ENCODE peak calls at places on chromosomes 4 and X, in seven cellular contexts. U, I, K, F, W, R and N are unnamed samples.

GRCh38 chr4:88720749-88721428 is 23.3 kb upstream of the NAP1L5 start:
- DNase-seq in W (no peak), U (peak), R (no peak), I (no peak), F (no peak), K (no peak), N (no peak)

GRCh38 chr4:73894021-73894420 is 24.8 kb downstream of the CXCL1 start:
- DNase-seq in K (no peak), R (no peak), W (no peak), I (no peak), F (no peak), U (no peak), N (no peak)

GRCh38 chr4:170736710-170737109 is 647.0 kb upstream of the AADAT start:
- DNase-seq in U (no peak), I (no peak), F (peak), R (no peak), W (no peak), K (no peak), N (no peak)

GRCh38 chrX:11341274-11342256 is 48.4 kb downstream of the AMELX start:
- DNase-seq in K (no peak), W (no peak), U (peak), R (no peak), F (peak), I (no peak), N (peak)

GRCh38 chrX:71095971-71096701 is 485 bp downstream of the FOXO4 start:
- DNase-seq in R (peak), W (no peak), K (peak), F (no peak), I (no peak), U (peak), N (no peak)

GRCh38 chrX:102624105-102624504 is 24.8 kb downstream of the ARMCX5 start:
- DNase-seq in F (no peak), I (no peak), R (no peak), W (no peak), U (peak), K (no peak), N (no peak)

GRCh38 chrX:147763131-147763530 is 148.6 kb upstream of the FMR1 start:
- DNase-seq in R (no peak), U (no peak), F (no peak), K (no peak), W (no peak), I (no peak), N (no peak)

GRCh38 chrX:120251471-120252011 is 929 bp downstream of the ZBTB33 start:
- DNase-seq in R (peak), U (peak), F (peak), W (no peak), I (peak), K (peak), N (peak)

GRCh38 chr4:146222313-146222712 is 8.0 kb downstream of the REELD1 start:
- DNase-seq in R (no peak), F (peak), U (peak), W (no peak), K (no peak), I (no peak), N (peak)

GRCh38 chr4:6641971-6642320 is 1.5 kb downstream of the MRFAP1 start:
- DNase-seq in W (no peak), U (peak), I (no peak), K (peak), R (peak), F (no peak), N (peak)

GRCh38 chrX:15808254-15808653 is 18.0 kb downstream of the ZRSR2 start:
- DNase-seq in I (no peak), R (no peak), W (no peak), U (no peak), F (no peak), K (no peak), N (no peak)

GRCh38 chrX:19747672-19748610 is 139.5 kb downstream of the SH3KBP1 start:
- DNase-seq in K (no peak), W (no peak), I (peak), F (no peak), R (no peak), U (no peak), N (no peak)

GRCh38 chrX:56029188-56029587 is 203.0 kb upstream of the KLF8 start:
- DNase-seq in F (no peak), U (no peak), I (no peak), W (no peak), R (no peak), K (no peak), N (no peak)

GRCh38 chrX:9829308-9830267 is 43.4 kb downstream of the SHROOM2 start:
- DNase-seq in W (no peak), R (no peak), K (no peak), I (no peak), U (no peak), F (peak), N (peak)

GRCh38 chr4:15003891-15004700 is 1.8 kb downstream of the CPEB2 start:
- DNase-seq in K (no peak), I (peak), W (no peak), U (no peak), R (peak), F (no peak), N (no peak)

GRCh38 chr4:139922625-139923024 is 231.4 kb downstream of the MAML3 start:
- DNase-seq in K (no peak), I (no peak), W (no peak), F (peak), R (no peak), U (peak), N (peak)

GRCh38 chr4:8773124-8773931 is 98.3 kb downstream of the HMX1 start:
- DNase-seq in I (no peak), R (no peak), U (no peak), K (peak), F (no peak), W (no peak), N (no peak)

GRCh38 chrX:133435544-133436124 is 20.3 kb upstream of the GPC4 start:
- DNase-seq in W (no peak), R (peak), K (no peak), U (no peak), F (no peak), I (no peak), N (no peak)

GRCh38 chr4:95165926-95166524 is 382.7 kb downstream of the UNC5C start:
- DNase-seq in R (peak), W (peak), I (no peak), K (no peak), U (peak), F (peak), N (peak)

GRCh38 chr4:145734576-145735329 is 54.8 kb downstream of the C4orf51 start:
- DNase-seq in U (peak), K (peak), R (no peak), I (no peak), F (peak), W (no peak), N (peak)

GRCh38 chr4:7414046-7414445 is 20.7 kb downstream of the PSAPL1 start:
- DNase-seq in W (no peak), I (no peak), U (no peak), F (no peak), K (peak), R (no peak), N (no peak)

GRCh38 chrX:122625821-122626220 is 558.3 kb upstream of the GRIA3 start:
- DNase-seq in R (no peak), W (no peak), U (peak), I (no peak), K (no peak), F (peak), N (peak)

GRCh38 chr4:173556398-173557131 is 26.5 kb upstream of the HAND2 start:
- DNase-seq in W (no peak), R (no peak), U (no peak), K (no peak), F (no peak), I (no peak), N (no peak)

GRCh38 chrX:12975670-12975965 is 708 bp downstream of the TMSB4X start:
- DNase-seq in K (no peak), R (peak), U (no peak), W (no peak), I (no peak), F (no peak), N (no peak)

GRCh38 chrX:12972867-12973560 is 1.9 kb upstream of the TMSB4X start:
- DNase-seq in K (no peak), F (no peak), U (no peak), R (no peak), I (no peak), W (no peak), N (no peak)

GRCh38 chrX:12974797-12975669 is at the start of gene TMSB4X:
- DNase-seq in W (no peak), R (peak), U (peak), I (peak), F (peak), K (peak), N (peak)

GRCh38 chrX:12973561-12974216 is 1.2 kb upstream of the TMSB4X start:
- DNase-seq in R (peak), U (no peak), W (no peak), I (peak), F (no peak), K (no peak), N (no peak)

DNA sequence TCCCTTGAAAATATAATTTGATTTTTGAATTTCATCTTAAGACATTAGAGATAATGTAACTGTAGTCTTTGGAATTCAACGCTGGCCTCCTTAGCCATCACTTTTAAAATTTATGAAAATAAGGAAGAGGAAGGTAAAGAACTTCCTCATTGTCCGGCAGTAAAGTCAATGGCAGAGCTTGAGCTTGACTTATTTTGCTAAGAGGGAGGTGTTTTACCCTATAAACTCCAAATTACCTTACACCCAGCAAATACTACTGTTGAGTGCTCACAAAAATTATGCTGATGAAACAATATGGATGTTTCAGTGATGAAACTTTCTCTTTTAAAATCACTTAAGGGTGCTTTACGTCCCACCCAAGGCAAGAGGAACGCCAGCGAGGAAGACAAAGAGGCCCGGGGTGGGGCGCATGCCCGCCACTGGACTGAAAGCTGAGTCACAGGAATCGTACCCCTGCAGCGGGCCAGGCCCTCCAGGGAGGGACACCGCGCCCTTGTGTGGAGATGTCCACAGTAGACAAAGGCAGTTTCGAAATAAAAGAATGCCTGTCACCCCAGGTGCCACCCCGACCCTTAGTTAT is 603 bp upstream of the TMSB4X start:
- DNase-seq in R (peak), K (no peak), W (no peak), U (peak), F (peak), I (peak), N (peak)
- H3K4me3 ChIP-seq in R (peak), K (peak), W (peak), U (peak), F (peak), I (peak), N (peak)

GRCh38 chr4:64156253-64156652 is 253.0 kb downstream of the TECRL start:
- DNase-seq in R (no peak), F (no peak), W (no peak), U (no peak), I (no peak), K (no peak), N (no peak)

GRCh38 chr4:64157397-64157796 is 251.9 kb downstream of the TECRL start:
- DNase-seq in I (no peak), R (no peak), U (no peak), K (no peak), F (no peak), W (no peak), N (no peak)

GRCh38 chr4:64158648-64159326 is 250.5 kb downstream of the TECRL start:
- DNase-seq in R (peak), U (peak), K (no peak), W (peak), F (peak), I (no peak), N (peak)
- TF ChIP-seq CTCF in R (peak), U (peak), K (peak), W (peak), F (peak), I (peak), N (peak)

GRCh38 chr4:1721666-1722550 is 587 bp downstream of the TACC3 start:
- DNase-seq in W (no peak), R (peak), K (no peak), I (peak), F (no peak), U (no peak), N (no peak)

GRCh38 chr4:1720163-1720983 is 750 bp downstream of the TMEM129 start:
- DNase-seq in K (no peak), R (peak), F (peak), W (no peak), U (peak), I (peak), N (peak)

GRCh38 chr4:1723131-1723801 is 1.9 kb downstream of the TACC3 start:
- DNase-seq in F (no peak), R (no peak), U (no peak), K (no peak), W (no peak), I (peak), N (no peak)

GRCh38 chr4:1721003-1721665 is at the start of the genes TACC3 and TMEM129:
- DNase-seq in R (peak), I (peak), W (no peak), K (peak), F (peak), U (peak), N (peak)

DNA sequence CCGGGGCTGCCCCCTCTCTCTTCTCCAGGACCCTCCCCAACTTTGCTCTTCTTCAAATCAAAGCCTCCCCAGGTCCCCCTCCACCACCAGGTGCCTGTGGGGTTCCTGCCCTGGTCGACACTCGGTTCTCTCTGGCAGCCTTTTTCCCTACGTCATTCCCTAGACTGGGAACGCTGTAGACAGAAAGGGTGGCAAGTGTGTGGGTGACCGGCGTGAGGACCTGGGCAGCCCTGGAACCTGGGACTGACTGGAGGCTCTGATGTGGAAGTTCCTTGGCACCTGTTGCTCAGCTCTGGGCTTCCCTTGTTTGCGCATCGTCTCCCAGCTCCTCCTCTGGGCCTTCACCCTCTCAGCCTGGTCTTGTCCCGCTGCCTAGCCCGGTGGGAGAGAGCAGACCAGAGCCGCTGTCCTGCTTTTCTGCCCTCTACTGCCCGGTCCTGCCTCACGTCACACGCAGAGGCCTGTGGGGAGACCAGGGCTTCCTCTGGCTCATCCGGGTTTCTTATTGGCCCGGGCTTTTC is 1.3 kb downstream of the TACC3 start:
- DNase-seq in U (no peak), F (no peak), K (no peak), W (no peak), R (no peak), I (no peak), N (no peak)
- H3K4me3 ChIP-seq in U (peak), F (peak), K (peak), W (peak), R (peak), I (peak), N (peak)

GRCh38 chr4:2535386-2536192 is 858 bp upstream of the FAM193A start:
- DNase-seq in K (no peak), U (peak), I (peak), W (no peak), F (peak), R (peak), N (peak)
- TF ChIP-seq CTCF in K (no peak), U (no peak), I (no peak), W (no peak), F (no peak), R (peak), N (no peak)

DNA sequence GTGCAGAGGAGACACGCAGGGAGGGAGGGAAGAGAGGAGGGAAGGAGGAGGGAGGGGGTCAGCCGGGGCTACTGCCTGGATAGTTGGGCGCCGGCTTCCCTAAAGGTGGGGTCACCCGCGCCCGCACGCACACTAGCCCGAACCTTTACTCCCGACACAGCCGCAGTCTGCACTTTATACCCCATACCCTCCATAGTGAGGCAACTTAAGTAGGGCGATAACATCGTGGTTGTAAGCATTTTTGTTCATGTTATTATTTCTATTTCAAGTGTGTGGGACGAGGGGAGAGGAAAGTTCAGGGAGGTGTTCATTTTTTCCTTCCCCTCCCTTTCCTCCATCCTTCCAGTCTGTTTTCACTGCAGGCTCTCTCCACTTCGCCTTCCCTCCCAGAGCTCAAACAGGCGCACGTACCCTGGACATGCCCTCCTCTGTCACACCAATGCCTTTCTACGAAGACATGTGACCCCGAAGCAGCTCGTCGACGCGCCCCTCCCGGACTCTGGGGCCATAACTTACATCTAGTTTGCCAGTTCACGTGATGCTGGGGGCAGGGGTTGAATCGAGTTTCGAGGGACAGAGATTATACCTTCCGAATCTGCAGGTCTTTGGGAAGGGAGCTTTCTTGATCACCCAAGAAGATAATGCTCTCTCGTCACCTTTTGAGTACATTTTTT is at the start of gene PRKG2:
- DNase-seq in I (no peak), R (peak), W (no peak), K (no peak), F (peak), U (no peak), N (peak)
- H3K4me3 ChIP-seq in I (no peak), R (peak), W (peak), K (peak), F (peak), U (peak), N (peak)

DNA sequence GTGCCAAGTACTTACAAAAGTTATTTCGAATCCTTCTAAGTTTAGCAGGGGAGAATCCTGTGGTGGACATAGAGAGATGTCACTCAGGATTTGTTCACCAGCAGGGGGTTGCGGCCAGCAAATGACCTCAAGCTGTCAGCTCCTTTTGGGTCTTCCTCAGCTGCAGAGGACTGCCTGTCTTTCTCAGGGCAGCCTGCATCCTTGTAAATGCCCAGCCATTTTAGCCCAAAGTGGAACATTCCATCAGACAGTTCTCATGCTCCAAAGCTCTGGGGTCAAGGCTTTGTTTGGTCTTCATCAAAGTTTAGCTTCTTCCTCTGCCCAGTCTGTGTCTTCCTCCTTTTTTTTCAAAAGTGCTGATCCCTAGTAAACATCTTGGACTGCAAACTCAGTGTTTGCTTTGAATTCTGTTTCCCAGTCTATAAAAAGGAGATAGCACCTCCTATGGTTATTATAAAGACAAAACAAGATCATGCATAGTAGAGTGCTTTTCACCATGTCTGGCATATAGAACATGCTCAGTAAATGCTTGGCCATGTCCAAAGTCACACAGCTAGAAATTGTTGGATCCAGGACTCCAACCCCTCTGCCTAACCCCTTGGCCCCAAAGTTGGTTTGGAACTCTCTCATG is 156.5 kb upstream of the GATB start:
- DNase-seq in I (no peak), F (peak), K (no peak), W (no peak), R (peak), U (no peak), N (no peak)
- TF ChIP-seq CTCF in I (no peak), F (no peak), K (no peak), W (no peak), R (no peak), U (no peak), N (no peak)

GRCh38 chr4:128385199-128385598 is 97.6 kb upstream of the PGRMC2 start:
- DNase-seq in F (no peak), W (no peak), K (no peak), I (no peak), R (no peak), U (no peak), N (no peak)
- H3K4me3 ChIP-seq in F (no peak), W (no peak), K (no peak), I (no peak), R (no peak), U (no peak), N (no peak)

DNA sequence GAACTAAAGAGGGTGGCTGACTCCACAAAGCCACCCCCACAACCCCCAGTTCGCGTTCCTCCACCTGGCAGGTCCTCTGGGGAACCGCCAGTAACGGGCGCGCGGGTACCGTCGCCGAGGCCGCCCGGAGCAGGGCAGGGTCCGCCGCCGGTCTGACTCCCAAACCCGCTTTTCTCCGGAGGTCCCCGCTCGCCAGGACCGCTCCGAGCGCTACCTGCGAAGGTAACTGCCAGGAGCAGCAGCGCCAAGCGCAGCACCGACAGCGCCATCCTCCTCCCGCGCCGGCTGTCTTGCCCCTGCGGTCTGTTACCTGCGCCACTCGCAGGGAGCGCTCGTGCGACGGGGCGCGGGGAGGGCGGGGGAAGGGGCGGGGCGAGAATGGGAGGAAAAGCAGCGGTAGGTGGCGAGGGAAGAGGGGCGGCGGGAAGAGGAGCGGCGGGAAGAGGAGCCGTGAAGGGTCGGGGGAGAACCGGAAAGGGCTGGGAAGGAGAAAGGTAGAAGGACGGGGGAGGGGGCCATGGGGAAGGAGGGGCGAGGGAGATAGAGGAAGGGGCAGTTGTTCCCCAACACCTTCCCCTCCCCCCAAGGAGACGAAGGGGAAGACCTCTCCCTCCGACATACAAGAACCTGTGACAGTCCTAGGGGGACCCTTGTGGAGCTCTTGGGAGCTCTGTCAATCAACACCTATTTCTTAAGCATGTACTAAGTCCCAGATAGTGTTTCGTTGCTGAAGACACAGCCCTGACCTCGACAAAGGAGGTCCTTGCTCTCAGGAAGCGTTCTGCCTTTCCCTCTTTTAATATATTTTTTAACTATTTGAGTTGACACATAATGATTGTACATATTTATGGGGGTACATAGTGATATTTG is at the start of gene SPINK2:
- DNase-seq in W (no peak), F (no peak), K (no peak), U (no peak), I (peak), R (peak), N (no peak)
- TF ChIP-seq CTCF in W (no peak), F (no peak), K (no peak), U (no peak), I (no peak), R (peak), N (no peak)